ENCODE peak calls at places on chromosomes 7 and 10, in ten cellular contexts. One of them, this sample, is unnamed.

GRCh38 chr7:44291066-44291732 is 34.2 kb downstream of the CAMK2B start:
- DNase-seq in activated CD8-positive, alpha-beta memory T cell treated with anti-CD3 and anti-CD28 coated beads, Interleukin-2, amount 10 ng/mL, durations not matched to agents 7 days and 5 days: peak
- DNase-seq in activated T-cell treated with anti-CD3 and anti-CD28 coated beads, Interleukin-2, amount 50 U/mL, for 72 hours: no peak
- DNase-seq in heart right ventricle: peak
- DNase-seq in activated CD4-positive, alpha-beta T cell treated with anti-CD3 and anti-CD28 coated beads, Interleukin-2, amount 10 ng/mL, durations not matched to agents 7 days and 5 days: no peak
- DNase-seq in breast epithelium: peak
- DNase-seq in M059J: peak
- DNase-seq in spleen: peak
- DNase-seq in uterus: peak
- DNase-seq in AG20443: no peak
- DNase-seq in this sample: no peak

GRCh38 chr10:122316224-122316884 is 45.3 kb downstream of the BTBD16 start:
- DNase-seq in activated CD8-positive, alpha-beta memory T cell treated with anti-CD3 and anti-CD28 coated beads, Interleukin-2, amount 10 ng/mL, durations not matched to agents 7 days and 5 days: no peak
- DNase-seq in activated T-cell treated with anti-CD3 and anti-CD28 coated beads, Interleukin-2, amount 50 U/mL, for 72 hours: no peak
- DNase-seq in heart right ventricle: no peak
- DNase-seq in activated CD4-positive, alpha-beta T cell treated with anti-CD3 and anti-CD28 coated beads, Interleukin-2, amount 10 ng/mL, durations not matched to agents 7 days and 5 days: no peak
- DNase-seq in breast epithelium: no peak
- DNase-seq in M059J: no peak
- DNase-seq in spleen: no peak
- DNase-seq in uterus: no peak
- DNase-seq in AG20443: no peak
- DNase-seq in this sample: no peak

GRCh38 chr10:20768849-20769248 is 128.3 kb downstream of the NEBL start:
- DNase-seq in activated CD8-positive, alpha-beta memory T cell treated with anti-CD3 and anti-CD28 coated beads, Interleukin-2, amount 10 ng/mL, durations not matched to agents 7 days and 5 days: no peak
- DNase-seq in activated T-cell treated with anti-CD3 and anti-CD28 coated beads, Interleukin-2, amount 50 U/mL, for 72 hours: no peak
- DNase-seq in heart right ventricle: no peak
- DNase-seq in activated CD4-positive, alpha-beta T cell treated with anti-CD3 and anti-CD28 coated beads, Interleukin-2, amount 10 ng/mL, durations not matched to agents 7 days and 5 days: no peak
- DNase-seq in breast epithelium: no peak
- DNase-seq in M059J: no peak
- DNase-seq in spleen: no peak
- DNase-seq in uterus: no peak
- DNase-seq in AG20443: no peak
- DNase-seq in this sample: peak

GRCh38 chr10:124004372-124004928 is 88.9 kb downstream of the CHST15 start:
- DNase-seq in activated CD8-positive, alpha-beta memory T cell treated with anti-CD3 and anti-CD28 coated beads, Interleukin-2, amount 10 ng/mL, durations not matched to agents 7 days and 5 days: no peak
- DNase-seq in activated T-cell treated with anti-CD3 and anti-CD28 coated beads, Interleukin-2, amount 50 U/mL, for 72 hours: no peak
- DNase-seq in heart right ventricle: no peak
- DNase-seq in activated CD4-positive, alpha-beta T cell treated with anti-CD3 and anti-CD28 coated beads, Interleukin-2, amount 10 ng/mL, durations not matched to agents 7 days and 5 days: no peak
- DNase-seq in breast epithelium: peak
- DNase-seq in M059J: no peak
- DNase-seq in spleen: peak
- DNase-seq in uterus: no peak
- DNase-seq in AG20443: no peak
- DNase-seq in this sample: no peak

GRCh38 chr7:119545118-119545517 is 727.9 kb upstream of the KCND2 start:
- DNase-seq in activated CD8-positive, alpha-beta memory T cell treated with anti-CD3 and anti-CD28 coated beads, Interleukin-2, amount 10 ng/mL, durations not matched to agents 7 days and 5 days: no peak
- DNase-seq in activated T-cell treated with anti-CD3 and anti-CD28 coated beads, Interleukin-2, amount 50 U/mL, for 72 hours: no peak
- DNase-seq in heart right ventricle: no peak
- DNase-seq in activated CD4-positive, alpha-beta T cell treated with anti-CD3 and anti-CD28 coated beads, Interleukin-2, amount 10 ng/mL, durations not matched to agents 7 days and 5 days: no peak
- DNase-seq in breast epithelium: no peak
- DNase-seq in M059J: peak
- DNase-seq in spleen: no peak
- DNase-seq in uterus: no peak
- DNase-seq in AG20443: no peak
- DNase-seq in this sample: peak

GRCh38 chr7:43302211-43302711 is 189.8 kb downstream of the HECW1 start:
- DNase-seq in activated CD8-positive, alpha-beta memory T cell treated with anti-CD3 and anti-CD28 coated beads, Interleukin-2, amount 10 ng/mL, durations not matched to agents 7 days and 5 days: peak
- DNase-seq in activated T-cell treated with anti-CD3 and anti-CD28 coated beads, Interleukin-2, amount 50 U/mL, for 72 hours: peak
- DNase-seq in heart right ventricle: no peak
- DNase-seq in activated CD4-positive, alpha-beta T cell treated with anti-CD3 and anti-CD28 coated beads, Interleukin-2, amount 10 ng/mL, durations not matched to agents 7 days and 5 days: no peak
- DNase-seq in breast epithelium: no peak
- DNase-seq in M059J: peak
- DNase-seq in spleen: no peak
- DNase-seq in uterus: no peak
- DNase-seq in AG20443: peak
- DNase-seq in this sample: no peak

GRCh38 chr7:22443370-22444180 is 56.4 kb downstream of the STEAP1B start:
- DNase-seq in activated CD8-positive, alpha-beta memory T cell treated with anti-CD3 and anti-CD28 coated beads, Interleukin-2, amount 10 ng/mL, durations not matched to agents 7 days and 5 days: no peak
- DNase-seq in activated T-cell treated with anti-CD3 and anti-CD28 coated beads, Interleukin-2, amount 50 U/mL, for 72 hours: no peak
- DNase-seq in heart right ventricle: no peak
- DNase-seq in activated CD4-positive, alpha-beta T cell treated with anti-CD3 and anti-CD28 coated beads, Interleukin-2, amount 10 ng/mL, durations not matched to agents 7 days and 5 days: no peak
- DNase-seq in breast epithelium: no peak
- DNase-seq in M059J: peak
- DNase-seq in spleen: no peak
- DNase-seq in uterus: no peak
- DNase-seq in AG20443: no peak
- DNase-seq in this sample: peak

GRCh38 chr10:119931873-119932272 is 39.3 kb downstream of the SEC23IP start:
- DNase-seq in activated CD8-positive, alpha-beta memory T cell treated with anti-CD3 and anti-CD28 coated beads, Interleukin-2, amount 10 ng/mL, durations not matched to agents 7 days and 5 days: no peak
- DNase-seq in activated T-cell treated with anti-CD3 and anti-CD28 coated beads, Interleukin-2, amount 50 U/mL, for 72 hours: no peak
- DNase-seq in heart right ventricle: no peak
- DNase-seq in activated CD4-positive, alpha-beta T cell treated with anti-CD3 and anti-CD28 coated beads, Interleukin-2, amount 10 ng/mL, durations not matched to agents 7 days and 5 days: no peak
- DNase-seq in breast epithelium: no peak
- DNase-seq in M059J: no peak
- DNase-seq in spleen: no peak
- DNase-seq in uterus: no peak
- DNase-seq in AG20443: no peak
- DNase-seq in this sample: no peak

GRCh38 chr10:46328853-46329689 is 42.3 kb downstream of the ANTXRL start:
- DNase-seq in activated CD8-positive, alpha-beta memory T cell treated with anti-CD3 and anti-CD28 coated beads, Interleukin-2, amount 10 ng/mL, durations not matched to agents 7 days and 5 days: no peak
- DNase-seq in activated T-cell treated with anti-CD3 and anti-CD28 coated beads, Interleukin-2, amount 50 U/mL, for 72 hours: no peak
- DNase-seq in heart right ventricle: no peak
- DNase-seq in activated CD4-positive, alpha-beta T cell treated with anti-CD3 and anti-CD28 coated beads, Interleukin-2, amount 10 ng/mL, durations not matched to agents 7 days and 5 days: no peak
- DNase-seq in breast epithelium: no peak
- DNase-seq in M059J: no peak
- DNase-seq in spleen: no peak
- DNase-seq in uterus: no peak
- DNase-seq in AG20443: no peak
- DNase-seq in this sample: no peak

GRCh38 chr10:124998624-124999291 is 56.8 kb downstream of the ZRANB1 start:
- DNase-seq in activated CD8-positive, alpha-beta memory T cell treated with anti-CD3 and anti-CD28 coated beads, Interleukin-2, amount 10 ng/mL, durations not matched to agents 7 days and 5 days: peak
- DNase-seq in activated T-cell treated with anti-CD3 and anti-CD28 coated beads, Interleukin-2, amount 50 U/mL, for 72 hours: no peak
- DNase-seq in heart right ventricle: peak
- DNase-seq in activated CD4-positive, alpha-beta T cell treated with anti-CD3 and anti-CD28 coated beads, Interleukin-2, amount 10 ng/mL, durations not matched to agents 7 days and 5 days: no peak
- DNase-seq in breast epithelium: no peak
- DNase-seq in M059J: no peak
- DNase-seq in spleen: peak
- DNase-seq in uterus: peak
- DNase-seq in AG20443: no peak
- DNase-seq in this sample: no peak

GRCh38 chr7:83060218-83060617 is 102.5 kb downstream of the PCLO start:
- DNase-seq in activated CD8-positive, alpha-beta memory T cell treated with anti-CD3 and anti-CD28 coated beads, Interleukin-2, amount 10 ng/mL, durations not matched to agents 7 days and 5 days: no peak
- DNase-seq in activated T-cell treated with anti-CD3 and anti-CD28 coated beads, Interleukin-2, amount 50 U/mL, for 72 hours: no peak
- DNase-seq in heart right ventricle: peak
- DNase-seq in activated CD4-positive, alpha-beta T cell treated with anti-CD3 and anti-CD28 coated beads, Interleukin-2, amount 10 ng/mL, durations not matched to agents 7 days and 5 days: no peak
- DNase-seq in breast epithelium: no peak
- DNase-seq in M059J: no peak
- DNase-seq in spleen: no peak
- DNase-seq in uterus: no peak
- DNase-seq in AG20443: no peak
- DNase-seq in this sample: peak

GRCh38 chr10:71204746-71205145 is 7.6 kb upstream of the UNC5B start:
- DNase-seq in activated CD8-positive, alpha-beta memory T cell treated with anti-CD3 and anti-CD28 coated beads, Interleukin-2, amount 10 ng/mL, durations not matched to agents 7 days and 5 days: no peak
- DNase-seq in activated T-cell treated with anti-CD3 and anti-CD28 coated beads, Interleukin-2, amount 50 U/mL, for 72 hours: no peak
- DNase-seq in heart right ventricle: no peak
- DNase-seq in activated CD4-positive, alpha-beta T cell treated with anti-CD3 and anti-CD28 coated beads, Interleukin-2, amount 10 ng/mL, durations not matched to agents 7 days and 5 days: no peak
- DNase-seq in breast epithelium: no peak
- DNase-seq in M059J: no peak
- DNase-seq in spleen: no peak
- DNase-seq in uterus: no peak
- DNase-seq in AG20443: no peak
- DNase-seq in this sample: no peak

GRCh38 chr7:87575521-87575920 is 25.2 kb downstream of the ABCB1 start:
- DNase-seq in activated CD8-positive, alpha-beta memory T cell treated with anti-CD3 and anti-CD28 coated beads, Interleukin-2, amount 10 ng/mL, durations not matched to agents 7 days and 5 days: no peak
- DNase-seq in activated T-cell treated with anti-CD3 and anti-CD28 coated beads, Interleukin-2, amount 50 U/mL, for 72 hours: no peak
- DNase-seq in heart right ventricle: no peak
- DNase-seq in activated CD4-positive, alpha-beta T cell treated with anti-CD3 and anti-CD28 coated beads, Interleukin-2, amount 10 ng/mL, durations not matched to agents 7 days and 5 days: no peak
- DNase-seq in breast epithelium: no peak
- DNase-seq in M059J: peak
- DNase-seq in spleen: no peak
- DNase-seq in uterus: no peak
- DNase-seq in AG20443: no peak
- DNase-seq in this sample: no peak

GRCh38 chr10:122515588-122516231 is 44.8 kb upstream of the DMBT1 start:
- DNase-seq in activated CD8-positive, alpha-beta memory T cell treated with anti-CD3 and anti-CD28 coated beads, Interleukin-2, amount 10 ng/mL, durations not matched to agents 7 days and 5 days: peak
- DNase-seq in activated T-cell treated with anti-CD3 and anti-CD28 coated beads, Interleukin-2, amount 50 U/mL, for 72 hours: peak
- DNase-seq in heart right ventricle: peak
- DNase-seq in activated CD4-positive, alpha-beta T cell treated with anti-CD3 and anti-CD28 coated beads, Interleukin-2, amount 10 ng/mL, durations not matched to agents 7 days and 5 days: peak
- DNase-seq in breast epithelium: no peak
- DNase-seq in M059J: peak
- DNase-seq in spleen: no peak
- DNase-seq in uterus: no peak
- DNase-seq in AG20443: no peak
- DNase-seq in this sample: no peak

GRCh38 chr7:42106562-42106961 is 130.4 kb downstream of the GLI3 start:
- DNase-seq in activated CD8-positive, alpha-beta memory T cell treated with anti-CD3 and anti-CD28 coated beads, Interleukin-2, amount 10 ng/mL, durations not matched to agents 7 days and 5 days: no peak
- DNase-seq in activated T-cell treated with anti-CD3 and anti-CD28 coated beads, Interleukin-2, amount 50 U/mL, for 72 hours: no peak
- DNase-seq in heart right ventricle: no peak
- DNase-seq in activated CD4-positive, alpha-beta T cell treated with anti-CD3 and anti-CD28 coated beads, Interleukin-2, amount 10 ng/mL, durations not matched to agents 7 days and 5 days: no peak
- DNase-seq in breast epithelium: no peak
- DNase-seq in M059J: no peak
- DNase-seq in spleen: no peak
- DNase-seq in uterus: no peak
- DNase-seq in AG20443: peak
- DNase-seq in this sample: no peak

GRCh38 chr10:76205361-76205760 is 773.9 kb downstream of the LRMDA start:
- DNase-seq in activated CD8-positive, alpha-beta memory T cell treated with anti-CD3 and anti-CD28 coated beads, Interleukin-2, amount 10 ng/mL, durations not matched to agents 7 days and 5 days: no peak
- DNase-seq in activated T-cell treated with anti-CD3 and anti-CD28 coated beads, Interleukin-2, amount 50 U/mL, for 72 hours: no peak
- DNase-seq in heart right ventricle: no peak
- DNase-seq in activated CD4-positive, alpha-beta T cell treated with anti-CD3 and anti-CD28 coated beads, Interleukin-2, amount 10 ng/mL, durations not matched to agents 7 days and 5 days: no peak
- DNase-seq in breast epithelium: no peak
- DNase-seq in M059J: no peak
- DNase-seq in spleen: no peak
- DNase-seq in uterus: no peak
- DNase-seq in AG20443: peak
- DNase-seq in this sample: no peak

GRCh38 chr10:70169661-70170364 is 501 bp downstream of the SAR1A start:
- DNase-seq in activated CD8-positive, alpha-beta memory T cell treated with anti-CD3 and anti-CD28 coated beads, Interleukin-2, amount 10 ng/mL, durations not matched to agents 7 days and 5 days: no peak
- DNase-seq in activated T-cell treated with anti-CD3 and anti-CD28 coated beads, Interleukin-2, amount 50 U/mL, for 72 hours: no peak
- DNase-seq in heart right ventricle: no peak
- DNase-seq in activated CD4-positive, alpha-beta T cell treated with anti-CD3 and anti-CD28 coated beads, Interleukin-2, amount 10 ng/mL, durations not matched to agents 7 days and 5 days: no peak
- DNase-seq in breast epithelium: no peak
- DNase-seq in M059J: no peak
- DNase-seq in spleen: no peak
- DNase-seq in uterus: no peak
- DNase-seq in AG20443: no peak
- DNase-seq in this sample: peak

GRCh38 chr10:128958881-128959690 is 508.0 kb upstream of the MGMT start:
- DNase-seq in activated CD8-positive, alpha-beta memory T cell treated with anti-CD3 and anti-CD28 coated beads, Interleukin-2, amount 10 ng/mL, durations not matched to agents 7 days and 5 days: no peak
- DNase-seq in activated T-cell treated with anti-CD3 and anti-CD28 coated beads, Interleukin-2, amount 50 U/mL, for 72 hours: no peak
- DNase-seq in heart right ventricle: no peak
- DNase-seq in activated CD4-positive, alpha-beta T cell treated with anti-CD3 and anti-CD28 coated beads, Interleukin-2, amount 10 ng/mL, durations not matched to agents 7 days and 5 days: no peak
- DNase-seq in breast epithelium: no peak
- DNase-seq in M059J: no peak
- DNase-seq in spleen: no peak
- DNase-seq in uterus: no peak
- DNase-seq in AG20443: no peak
- DNase-seq in this sample: no peak

GRCh38 chr10:84542552-84542951 is 214.2 kb downstream of the CCSER2 start:
- DNase-seq in activated CD8-positive, alpha-beta memory T cell treated with anti-CD3 and anti-CD28 coated beads, Interleukin-2, amount 10 ng/mL, durations not matched to agents 7 days and 5 days: no peak
- DNase-seq in activated T-cell treated with anti-CD3 and anti-CD28 coated beads, Interleukin-2, amount 50 U/mL, for 72 hours: no peak
- DNase-seq in heart right ventricle: no peak
- DNase-seq in activated CD4-positive, alpha-beta T cell treated with anti-CD3 and anti-CD28 coated beads, Interleukin-2, amount 10 ng/mL, durations not matched to agents 7 days and 5 days: no peak
- DNase-seq in breast epithelium: no peak
- DNase-seq in M059J: no peak
- DNase-seq in spleen: no peak
- DNase-seq in uterus: no peak
- DNase-seq in AG20443: no peak
- DNase-seq in this sample: no peak

GRCh38 chr10:5960070-5960972 is 17.0 kb downstream of the IL15RA start:
- DNase-seq in activated CD8-positive, alpha-beta memory T cell treated with anti-CD3 and anti-CD28 coated beads, Interleukin-2, amount 10 ng/mL, durations not matched to agents 7 days and 5 days: no peak
- DNase-seq in activated T-cell treated with anti-CD3 and anti-CD28 coated beads, Interleukin-2, amount 50 U/mL, for 72 hours: no peak
- DNase-seq in heart right ventricle: no peak
- DNase-seq in activated CD4-positive, alpha-beta T cell treated with anti-CD3 and anti-CD28 coated beads, Interleukin-2, amount 10 ng/mL, durations not matched to agents 7 days and 5 days: no peak
- DNase-seq in breast epithelium: peak
- DNase-seq in M059J: no peak
- DNase-seq in spleen: no peak
- DNase-seq in uterus: peak
- DNase-seq in AG20443: peak
- DNase-seq in this sample: no peak

GRCh38 chr10:60735244-60735643 is 43.0 kb upstream of the CDK1 start:
- DNase-seq in activated CD8-positive, alpha-beta memory T cell treated with anti-CD3 and anti-CD28 coated beads, Interleukin-2, amount 10 ng/mL, durations not matched to agents 7 days and 5 days: no peak
- DNase-seq in activated T-cell treated with anti-CD3 and anti-CD28 coated beads, Interleukin-2, amount 50 U/mL, for 72 hours: no peak
- DNase-seq in heart right ventricle: no peak
- DNase-seq in activated CD4-positive, alpha-beta T cell treated with anti-CD3 and anti-CD28 coated beads, Interleukin-2, amount 10 ng/mL, durations not matched to agents 7 days and 5 days: no peak
- DNase-seq in breast epithelium: no peak
- DNase-seq in M059J: no peak
- DNase-seq in spleen: no peak
- DNase-seq in uterus: no peak
- DNase-seq in AG20443: no peak
- DNase-seq in this sample: peak